ENCODE peak calls at places on chromosomes 13 and 19, in five cellular contexts. H, L, D, J and N are unnamed samples. For H3K9me3, the result is how much of the 10 kb centered on the place peaks cover.

GRCh38 chr19:23345838-23346237 is 49.4 kb downstream of the ZNF91 start:
- DNase-seq in D (no peak), L (no peak), H (no peak), J (no peak), N (no peak)

GRCh38 chr13:34421849-34422475 is 520.1 kb upstream of the NBEA start:
- DNase-seq in L (no peak), J (no peak), D (no peak), H (no peak), N (no peak)

GRCh38 chr13:44129418-44129817 is 244.2 kb upstream of the SERP2 start:
- DNase-seq in H (no peak), J (no peak), D (no peak), L (no peak), N (no peak)

GRCh38 chr13:114056205-114057013 is 76.0 kb downstream of the RASA3 start:
- DNase-seq in J (no peak), H (no peak), L (no peak), D (no peak), N (no peak)

GRCh38 chr19:8210660-8211101 is 1.5 kb downstream of the CERS4 start:
- DNase-seq in H (no peak), L (no peak), D (peak), J (no peak), N (no peak)

GRCh38 chr19:39823693-39824092 is 10.3 kb downstream of the DYRK1B start:
- DNase-seq in H (no peak), D (peak), L (peak), J (no peak), N (no peak)

GRCh38 chr19:56959211-56959610 is 118.7 kb upstream of the PEG3 start:
- DNase-seq in D (no peak), L (no peak), J (no peak), H (no peak), N (no peak)

GRCh38 chr19:50602089-50602422 is 33.8 kb upstream of the LRRC4B start:
- DNase-seq in L (no peak), J (no peak), H (no peak), D (no peak), N (no peak)

GRCh38 chr13:97274782-97275252 is 52.7 kb downstream of the MBNL2 start:
- DNase-seq in D (no peak), H (peak), L (no peak), J (no peak), N (no peak)

GRCh38 chr19:1663854-1664253 is 11.4 kb upstream of the TCF3 start:
- DNase-seq in L (peak), H (no peak), J (no peak), D (no peak), N (no peak)

GRCh38 chr19:16024266-16025107 is 51.8 kb upstream of the TPM4 start:
- DNase-seq in L (no peak), J (no peak), H (no peak), D (peak), N (no peak)

GRCh38 chr13:91381371-91381770 is 17.1 kb upstream of the GPC5 start:
- DNase-seq in H (peak), J (no peak), L (peak), D (no peak), N (no peak)

GRCh38 chr19:17966497-17967257 is at the start of gene KCNN1:
- DNase-seq in J (no peak), H (no peak), L (no peak), D (peak), N (no peak)

GRCh38 chr19:2533686-2534085 is 57.8 kb downstream of the GADD45B start:
- DNase-seq in H (no peak), L (no peak), D (no peak), J (no peak), N (no peak)

GRCh38 chr19:51098366-51099069 is 9.7 kb downstream of the CTU1 start:
- DNase-seq in D (peak), H (peak), L (no peak), J (no peak), N (peak)

GRCh38 chr13:33176526-33176925 is 109.0 kb downstream of the STARD13 start:
- DNase-seq in H (no peak), L (no peak), D (no peak), J (no peak), N (no peak)

GRCh38 chr19:44282846-44283245 is 22.0 kb downstream of the ZNF235 start:
- DNase-seq in D (no peak), H (no peak), J (no peak), L (no peak), N (no peak)
- H3K9me3 ChIP-seq in D (under half), H (under half), J (half or more), L (under half), N (half or more)

GRCh38 chr19:53504903-53505302 is 33.0 kb upstream of the ZNF331 start:
- DNase-seq in D (peak), H (no peak), L (no peak), J (no peak), N (no peak)

GRCh38 chr19:53506728-53507127 is 31.2 kb upstream of the ZNF331 start:
- DNase-seq in J (no peak), L (no peak), D (no peak), H (no peak), N (no peak)

GRCh38 chr19:53507523-53508442 is 30.2 kb upstream of the ZNF331 start:
- DNase-seq in D (peak), L (no peak), H (no peak), J (no peak), N (no peak)

DNA sequence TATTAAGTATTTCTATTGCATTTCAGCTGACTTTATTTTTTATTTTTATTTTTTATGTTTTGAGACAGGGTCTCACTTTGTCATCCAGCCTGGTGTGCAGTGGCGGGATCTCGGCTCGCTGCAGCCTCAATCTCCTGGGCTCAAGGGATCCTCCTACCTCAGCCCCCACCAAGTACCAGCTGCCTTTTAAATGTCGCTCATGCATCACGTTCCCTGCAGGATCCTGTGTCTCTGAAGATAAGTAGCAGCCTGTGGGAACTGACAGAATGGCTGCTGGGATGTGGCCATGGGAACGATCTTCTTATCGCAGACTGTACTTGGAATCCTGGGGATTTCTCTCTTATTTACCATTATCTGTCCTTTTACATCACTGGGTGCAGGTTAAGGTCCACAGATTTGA is 34.8 kb upstream of the ZNF331 start:
- DNase-seq in D (no peak), J (no peak), H (no peak), L (peak), N (no peak)
- H3K9me3 ChIP-seq in D (under half), J (under half), H (under half), L (under half), N (under half)

GRCh38 chr19:52473655-52474350 is 20.4 kb downstream of the ZNF578 start:
- DNase-seq in L (no peak), H (no peak), D (no peak), J (no peak), N (no peak)
- H3K9me3 ChIP-seq in L (half or more), H (under half), D (under half), J (half or more), N (half or more)

GRCh38 chr19:36409841-36410240 is 8.6 kb downstream of the ZFP82 start:
- DNase-seq in D (no peak), H (peak), J (no peak), L (no peak), N (no peak)
- H3K9me3 ChIP-seq in D (under half), H (under half), J (under half), L (under half), N (half or more)

GRCh38 chr13:66009241-66009640 is 1220.9 kb downstream of the PCDH9 start:
- DNase-seq in D (no peak), H (no peak), J (no peak), L (no peak), N (no peak)

GRCh38 chr13:66014757-66015156 is 1215.4 kb downstream of the PCDH9 start:
- DNase-seq in J (no peak), D (no peak), L (no peak), H (no peak), N (no peak)
- H3K9me3 ChIP-seq in J (under half), D (under half), L (under half), H (under half), N (under half)

GRCh38 chr19:30001301-30001700 is 59.3 kb downstream of the URI1 start:
- DNase-seq in J (no peak), D (no peak), H (no peak), L (no peak), N (no peak)
- H3K9me3 ChIP-seq in J (under half), D (under half), H (under half), L (under half), N (under half)

GRCh38 chr19:37564624-37565369 is 29.8 kb downstream of the ZNF571 start:
- DNase-seq in J (no peak), D (peak), L (no peak), H (no peak), N (no peak)

GRCh38 chr19:37565370-37565669 is 29.3 kb downstream of the ZNF571 start:
- DNase-seq in H (peak), L (no peak), D (no peak), J (no peak), N (no peak)

DNA sequence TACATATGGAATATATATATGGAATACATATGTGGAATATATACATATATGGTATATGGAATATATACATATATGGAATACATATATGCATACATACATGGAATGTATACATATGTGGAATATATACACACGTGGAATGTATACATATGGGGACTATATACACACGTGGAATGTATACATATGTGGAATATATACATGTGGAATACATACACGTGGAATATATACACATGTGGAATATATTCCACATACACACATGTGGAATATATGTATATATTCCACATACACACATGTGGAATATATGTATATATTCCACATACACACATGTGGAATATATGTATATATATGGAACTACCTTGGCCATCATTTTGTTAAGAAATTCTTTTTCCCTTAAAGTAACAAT is 31.1 kb downstream of the ZNF571 start:
- DNase-seq in L (no peak), H (no peak), D (no peak), J (no peak), N (no peak)
- H3K9me3 ChIP-seq in L (under half), H (under half), D (half or more), J (under half), N (under half)

DNA sequence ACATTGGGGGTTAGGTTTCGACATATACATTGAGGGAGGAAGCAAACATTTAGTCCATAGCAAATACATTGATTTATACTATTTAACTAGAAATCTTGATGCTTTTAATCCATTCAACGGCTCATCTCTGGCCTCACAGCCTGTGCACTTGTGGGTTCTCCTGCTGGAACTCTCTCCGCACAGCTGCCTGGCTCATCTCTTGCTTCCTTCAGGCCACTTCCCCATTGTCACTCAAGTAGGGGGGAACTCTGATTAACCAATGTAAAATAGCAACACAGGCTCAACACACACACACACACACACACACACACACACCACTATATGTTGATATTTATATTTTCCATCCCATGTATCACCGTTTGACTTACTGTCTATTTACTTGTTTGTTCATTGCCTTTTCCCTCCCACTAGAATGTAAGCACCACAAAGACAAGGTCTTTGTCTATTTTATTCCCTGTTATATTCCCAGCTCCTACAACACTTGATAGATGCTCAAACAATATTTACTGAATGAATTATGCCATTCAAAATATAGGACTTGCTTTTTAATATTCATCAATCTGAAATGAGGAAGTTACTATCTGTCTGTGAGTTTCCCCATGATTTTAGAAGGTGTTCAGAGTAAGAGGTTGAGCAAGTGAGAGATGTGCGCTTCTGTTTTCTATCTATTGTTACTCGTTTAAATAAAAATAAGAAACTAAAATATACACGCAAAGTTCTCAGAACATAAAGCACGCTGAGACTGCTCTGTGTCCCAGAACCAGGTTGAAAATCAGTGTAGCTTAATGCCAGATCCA is 29.8 kb upstream of the PABPC3 start:
- DNase-seq in L (no peak), D (no peak), H (no peak), J (no peak), N (no peak)
- H3K9me3 ChIP-seq in L (under half), D (under half), H (under half), J (under half), N (under half)